ENCODE peak calls at places on chromosome 9, in ten cellular contexts. W is GM23248, A is RWPE2, K is HCT116, V is IMR-90, N is heart right ventricle, U is NT2/D1, S is right cardiac atrium, J is Panc1, F is foreskin keratinocyte. L is an unnamed sample. For H3K4me1, the result is how much of the 10 kb centered on the place peaks cover.

GRCh38 chr9:125049212-125049611 is 94.1 kb downstream of the SCAI start:
- DNase-seq in W (no peak), A (no peak), K (no peak), V (peak), N (no peak), U (no peak), S (no peak), J (no peak), F (no peak), L (no peak)

GRCh38 chr9:87481890-87482855 is 15.5 kb upstream of the DAPK1 start:
- DNase-seq in W (no peak), A (no peak), K (no peak), V (no peak), N (no peak), U (no peak), S (no peak), J (no peak), F (no peak), L (no peak)

GRCh38 chr9:114065304-114065703 is 12.8 kb downstream of the AMBP start:
- DNase-seq in W (no peak), A (no peak), K (no peak), V (no peak), N (no peak), U (no peak), S (no peak), J (no peak), F (no peak), L (no peak)

GRCh38 chr9:27565669-27566068 is 7.6 kb downstream of the C9orf72 start:
- DNase-seq in W (no peak), A (no peak), K (no peak), V (no peak), N (no peak), U (no peak), S (no peak), J (no peak), F (no peak), L (no peak)

GRCh38 chr9:14741369-14741768 is 18.8 kb upstream of the CER1 start:
- DNase-seq in W (no peak), A (no peak), K (no peak), V (no peak), N (no peak), U (no peak), S (no peak), J (no peak), F (no peak), L (no peak)

GRCh38 chr9:33924978-33925797 is 108.2 kb downstream of the UBE2R2 start:
- DNase-seq in W (peak), A (no peak), K (peak), V (peak), N (no peak), U (peak), S (peak), J (no peak), F (peak), L (no peak)

GRCh38 chr9:4738866-4739586 is 2.0 kb downstream of the AK3 start:
- DNase-seq in W (peak), A (no peak), K (no peak), V (peak), N (no peak), U (no peak), S (no peak), J (no peak), F (no peak), L (no peak)

GRCh38 chr9:37952731-37953130 is 48.8 kb upstream of the SLC25A51 start:
- DNase-seq in W (peak), A (no peak), K (no peak), V (peak), N (no peak), U (no peak), S (no peak), J (no peak), F (peak), L (no peak)

GRCh38 chr9:79263666-79264460 is 307.9 kb upstream of the TLE4 start:
- DNase-seq in W (peak), A (no peak), K (no peak), V (peak), N (peak), U (no peak), S (no peak), J (no peak), F (no peak), L (no peak)

GRCh38 chr9:128065907-128066712 is 1.0 kb downstream of the NAIF1 start:
- DNase-seq in W (no peak), A (peak), K (no peak), V (no peak), N (no peak), U (no peak), S (peak), J (no peak), F (no peak), L (no peak)

GRCh38 chr9:17490110-17490509 is 88.8 kb upstream of the SH3GL2 start:
- DNase-seq in W (no peak), A (no peak), K (no peak), V (no peak), N (no peak), U (no peak), S (no peak), J (no peak), F (no peak), L (no peak)

GRCh38 chr9:114779352-114779845 is 26.4 kb downstream of the TNFSF15 start:
- DNase-seq in W (peak), A (no peak), K (peak), V (no peak), N (peak), U (no peak), S (peak), J (peak), F (peak), L (peak)

GRCh38 chr9:111163738-111164399 is 125.6 kb upstream of the LPAR1 start:
- DNase-seq in W (peak), A (no peak), K (no peak), V (peak), N (no peak), U (no peak), S (no peak), J (no peak), F (no peak), L (no peak)

GRCh38 chr9:3929345-3930150 is 370.3 kb downstream of the GLIS3 start:
- DNase-seq in W (no peak), A (no peak), K (no peak), V (no peak), N (no peak), U (no peak), S (no peak), J (no peak), F (no peak), L (no peak)

GRCh38 chr9:134390537-134390936 is 64.3 kb downstream of the RXRA start:
- DNase-seq in W (no peak), A (no peak), K (no peak), V (no peak), N (no peak), U (no peak), S (no peak), J (no peak), F (no peak), L (no peak)

GRCh38 chr9:34047864-34048729 is 590 bp downstream of the UBAP2 start:
- DNase-seq in W (peak), A (peak), K (peak), V (no peak), N (no peak), U (no peak), S (peak), J (no peak), F (peak), L (no peak)

GRCh38 chr9:110141118-110141797 is 66.7 kb downstream of the C9orf152 start:
- DNase-seq in W (peak), A (peak), K (no peak), V (peak), N (no peak), U (no peak), S (peak), J (no peak), F (peak), L (no peak)

GRCh38 chr9:15086096-15087030 is 176.1 kb upstream of the FREM1 start:
- DNase-seq in W (peak), A (no peak), K (no peak), V (no peak), N (no peak), U (no peak), S (peak), J (no peak), F (no peak), L (no peak)

GRCh38 chr9:136857166-136857565 is 5.0 kb downstream of the MAMDC4 start:
- DNase-seq in W (no peak), A (no peak), K (no peak), V (no peak), N (peak), U (no peak), S (peak), J (no peak), F (no peak), L (no peak)
- H3K4me1 ChIP-seq in W (under half), A (under half), K (under half), V (under half), N (under half), U (under half), S (under half), J (under half), F (under half), L (under half)

GRCh38 chr9:93062364-93062763 is 3.9 kb downstream of the SUSD3 start:
- DNase-seq in W (no peak), A (no peak), K (no peak), V (no peak), N (no peak), U (no peak), S (no peak), J (no peak), F (no peak), L (no peak)
- H3K4me1 ChIP-seq in W (under half), A (under half), K (under half), V (under half), N (under half), U (under half), S (under half), J (under half), F (under half), L (under half)

GRCh38 chr9:96854877-96855273 is 561 bp upstream of the ZNF782 start:
- DNase-seq in W (no peak), A (no peak), K (no peak), V (no peak), N (no peak), U (no peak), S (no peak), J (no peak), F (no peak), L (no peak)

GRCh38 chr9:96858018-96858573 is 3.8 kb upstream of the ZNF782 start:
- DNase-seq in W (peak), A (no peak), K (no peak), V (peak), N (no peak), U (no peak), S (no peak), J (no peak), F (peak), L (no peak)

GRCh38 chr9:96858670-96859069 is 4.4 kb upstream of the ZNF782 start:
- DNase-seq in W (no peak), A (no peak), K (no peak), V (no peak), N (no peak), U (no peak), S (no peak), J (no peak), F (no peak), L (no peak)

GRCh38 chr9:96854073-96854876 is at the start of gene ZNF782:
- DNase-seq in W (peak), A (peak), K (peak), V (peak), N (peak), U (peak), S (peak), J (peak), F (peak), L (peak)

GRCh38 chr9:96856363-96857286 is 2.3 kb upstream of the ZNF782 start:
- DNase-seq in W (peak), A (no peak), K (peak), V (peak), N (peak), U (peak), S (peak), J (peak), F (peak), L (no peak)
- H3K4me1 ChIP-seq in W (under half), A (under half), K (under half), V (under half), N (under half), U (under half), S (under half), J (under half), F (under half), L (under half)

DNA sequence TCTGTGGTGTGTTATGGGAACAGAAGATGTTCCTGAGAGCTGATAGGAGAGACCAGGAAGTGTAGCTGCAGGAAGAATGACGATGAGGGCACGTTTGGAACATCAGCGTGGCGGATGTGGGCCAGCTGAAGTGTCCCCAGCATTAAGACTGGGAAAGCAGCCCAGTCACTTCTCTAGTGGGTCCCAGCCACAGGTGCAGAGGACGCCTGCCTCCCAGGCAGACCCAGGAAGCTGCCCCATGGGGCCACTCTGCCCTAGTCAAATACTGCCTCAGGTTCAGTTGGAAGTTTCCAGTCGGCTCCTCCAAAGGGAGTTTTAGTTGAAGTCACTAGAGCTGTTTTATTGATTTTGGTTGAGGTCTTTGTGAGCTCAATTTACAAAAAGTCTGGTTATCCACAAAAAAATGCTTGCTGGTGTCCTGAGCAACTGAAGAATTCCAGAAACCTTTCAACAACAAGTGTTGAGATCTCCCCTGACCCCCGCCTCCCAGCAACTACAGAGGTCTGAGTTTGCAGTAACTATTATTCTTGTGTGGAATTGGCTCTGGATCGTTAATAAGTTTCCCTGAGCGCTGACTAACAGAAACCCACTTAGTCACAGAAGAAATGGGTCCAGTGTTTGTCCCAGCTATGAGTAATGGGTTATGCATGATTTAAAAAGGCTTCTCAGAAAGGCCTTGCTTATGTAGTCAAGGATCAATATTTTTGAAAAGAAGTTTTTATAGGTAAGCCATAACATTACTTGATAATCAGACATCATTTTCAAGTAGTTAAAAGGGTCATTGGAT is 294.1 kb downstream of the FANCC start:
- DNase-seq in W (peak), A (no peak), K (peak), V (peak), N (peak), U (no peak), S (peak), J (peak), F (peak), L (no peak)
- H3K4me1 ChIP-seq in W (half or more), A (half or more), K (under half), V (under half), N (half or more), U (under half), S (under half), J (half or more), F (half or more), L (under half)

GRCh38 chr9:95043826-95044225 is 273.7 kb downstream of the FANCC start:
- DNase-seq in W (no peak), A (no peak), K (no peak), V (no peak), N (no peak), U (no peak), S (no peak), J (no peak), F (no peak), L (no peak)
- H3K4me1 ChIP-seq in W (under half), A (under half), K (under half), V (under half), N (under half), U (under half), S (under half), J (half or more), F (under half), L (under half)

DNA sequence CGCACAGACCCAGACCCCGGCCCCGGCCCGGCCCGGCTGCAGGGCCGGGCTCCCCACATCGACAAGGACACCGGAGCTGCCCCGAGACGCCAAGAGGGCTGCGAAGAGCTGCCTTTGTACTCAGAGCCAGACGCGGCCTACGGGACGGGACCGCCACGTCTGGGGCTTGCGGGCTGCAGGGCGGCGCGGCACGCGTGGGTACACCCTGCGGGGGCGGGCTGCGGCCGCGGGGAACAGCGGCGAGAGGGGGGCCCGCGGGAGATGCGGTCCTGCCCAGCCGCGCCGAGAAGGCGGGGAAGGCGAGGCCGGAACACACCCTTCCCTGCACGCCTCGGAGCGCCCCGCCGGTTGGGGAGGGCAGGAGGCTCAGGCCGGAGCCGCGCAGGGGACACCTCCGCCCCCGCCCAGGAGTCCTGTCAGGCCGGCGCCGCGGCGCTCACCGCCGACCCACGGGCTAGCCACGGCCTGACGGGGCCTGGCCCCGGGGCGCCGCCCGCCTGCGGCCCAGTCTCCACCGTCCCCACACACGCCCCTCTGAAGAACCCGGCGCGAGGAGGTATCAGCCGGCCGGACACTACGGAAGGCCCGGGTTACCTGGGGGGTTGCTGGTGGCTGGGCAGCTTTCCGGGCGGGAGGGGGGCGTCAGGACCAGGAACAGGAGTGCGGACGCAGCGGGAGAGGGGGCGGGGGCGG is 478 bp downstream of the RAB14 start:
- DNase-seq in W (peak), A (no peak), K (no peak), V (no peak), N (peak), U (no peak), S (peak), J (no peak), F (no peak), L (peak)
- H3K4me1 ChIP-seq in W (under half), A (under half), K (under half), V (under half), N (half or more), U (under half), S (under half), J (under half), F (under half), L (under half)

DNA sequence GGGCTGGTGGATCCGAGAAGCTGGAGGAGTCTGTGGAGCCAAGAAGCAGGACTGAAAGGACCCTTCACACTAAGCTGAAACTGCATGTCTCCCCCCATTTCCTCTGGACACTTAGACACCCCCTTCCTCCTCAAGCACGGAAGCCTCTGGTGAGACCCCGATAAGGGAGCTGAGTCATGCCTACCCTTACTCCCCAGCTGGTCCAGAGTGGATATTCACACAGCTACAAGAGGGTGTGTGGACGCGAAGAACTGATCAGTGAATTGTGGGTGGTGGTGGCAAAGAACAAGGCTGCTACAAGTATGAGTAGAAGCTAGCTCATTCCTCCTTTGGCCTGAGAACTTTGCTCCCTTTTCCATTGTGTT is 4.3 kb downstream of the TLN1 start:
- DNase-seq in W (no peak), A (no peak), K (no peak), V (no peak), N (no peak), U (no peak), S (no peak), J (no peak), F (no peak), L (no peak)
- H3K4me1 ChIP-seq in W (under half), A (under half), K (under half), V (under half), N (under half), U (under half), S (under half), J (under half), F (under half), L (under half)

GRCh38 chr9:131272212-131272611 is 4.1 kb downstream of the FAM78A start:
- DNase-seq in W (no peak), A (no peak), K (no peak), V (no peak), N (no peak), U (no peak), S (no peak), J (no peak), F (no peak), L (no peak)
- H3K4me1 ChIP-seq in W (under half), A (under half), K (under half), V (under half), N (half or more), U (under half), S (under half), J (under half), F (under half), L (under half)

DNA sequence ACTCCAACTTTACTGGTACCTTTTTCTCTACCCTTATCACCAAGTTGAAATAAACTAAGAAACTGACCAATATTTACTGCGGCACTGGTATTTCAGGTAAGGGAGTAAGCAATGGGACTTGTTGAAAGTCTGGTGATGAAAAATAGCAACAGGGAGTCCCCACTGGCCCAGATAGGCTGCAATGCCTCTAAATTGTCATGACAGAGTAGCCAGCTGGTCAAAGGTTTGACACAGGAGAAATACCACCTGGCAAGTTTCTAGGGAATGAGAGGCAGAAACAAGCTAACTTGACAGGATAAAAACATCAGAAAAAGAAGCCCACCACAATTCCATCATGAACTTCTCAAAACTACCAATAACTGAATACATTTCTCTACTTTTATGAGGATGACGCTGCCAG is 99.9 kb downstream of the STRBP start:
- DNase-seq in W (no peak), A (no peak), K (no peak), V (no peak), N (no peak), U (no peak), S (no peak), J (no peak), F (no peak), L (no peak)
- H3K4me1 ChIP-seq in W (under half), A (under half), K (under half), V (under half), N (under half), U (under half), S (under half), J (under half), F (under half), L (under half)

DNA sequence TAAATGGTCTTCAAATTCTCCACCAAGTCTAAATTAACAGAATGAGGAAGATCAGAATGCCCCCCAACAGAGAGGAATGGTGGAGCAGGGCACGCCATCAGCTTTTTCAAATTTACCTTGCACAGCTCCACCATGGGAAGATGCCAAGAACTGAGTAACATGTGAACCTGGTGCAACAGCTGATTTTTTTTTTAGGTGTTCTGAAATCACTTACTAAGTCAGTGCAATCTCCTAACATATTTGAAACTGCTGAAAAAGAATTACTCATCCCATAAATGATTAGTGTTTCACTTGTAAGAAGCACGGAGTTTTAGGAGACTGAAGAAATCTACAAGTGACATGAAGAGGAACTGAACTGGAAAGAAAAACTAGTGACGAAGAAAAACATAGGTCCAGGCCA is 5.1 kb downstream of the TMEM245 start:
- DNase-seq in W (peak), A (no peak), K (no peak), V (peak), N (no peak), U (no peak), S (no peak), J (no peak), F (peak), L (no peak)
- H3K4me1 ChIP-seq in W (under half), A (half or more), K (under half), V (under half), N (half or more), U (under half), S (under half), J (under half), F (under half), L (under half)

L was measured in breast epithelium.